ENCODE peak calls at places on chromosomes 11 and 22, in ten cellular contexts. U, W, G, K, Z, X, F, T, D and J are unnamed samples.

GRCh38 chr11:4546876-4547275 is 1.9 kb downstream of the OR52M1 start:
- ATAC-seq in U (no peak), W (no peak), G (no peak), K (no peak), Z (no peak), X (no peak), F (no peak), T (no peak), D (no peak), J (no peak)

GRCh38 chr11:64538501-64538951 is 52.5 kb upstream of the SLC22A12 start:
- ATAC-seq in U (no peak), W (no peak), G (peak), K (no peak), Z (no peak), X (no peak), F (no peak), T (no peak), D (no peak), J (no peak)

GRCh38 chr22:26658161-26658560 is 773 bp downstream of the MIAT start:
- ATAC-seq in U (no peak), W (peak), G (no peak), K (no peak), Z (no peak), X (peak), F (no peak), T (no peak), D (peak), J (peak)

GRCh38 chr11:34679681-34680080 is 58.8 kb downstream of the EHF start:
- ATAC-seq in U (no peak), W (no peak), G (peak), K (peak), Z (no peak), X (no peak), F (no peak), T (no peak), D (no peak), J (no peak)

GRCh38 chr22:50245214-50246072 is 620 bp upstream of the TUBGCP6 start:
- ATAC-seq in U (peak), W (peak), G (peak), K (peak), Z (peak), X (peak), F (peak), T (peak), D (peak), J (no peak)

GRCh38 chr11:123690490-123690889 is 36.1 kb upstream of the SCN3B start:
- ATAC-seq in U (no peak), W (no peak), G (no peak), K (no peak), Z (no peak), X (no peak), F (peak), T (no peak), D (no peak), J (peak)

GRCh38 chr11:102576350-102576749 is 45.8 kb upstream of the MMP7 start:
- ATAC-seq in U (no peak), W (no peak), G (no peak), K (no peak), Z (no peak), X (no peak), F (peak), T (no peak), D (no peak), J (no peak)

GRCh38 chr11:94558468-94558867 is 8.7 kb upstream of the PIWIL4 start:
- ATAC-seq in U (no peak), W (no peak), G (no peak), K (no peak), Z (no peak), X (no peak), F (no peak), T (no peak), D (no peak), J (no peak)

GRCh38 chr11:120208777-120209176 is 2.1 kb upstream of the OAF start:
- ATAC-seq in U (no peak), W (no peak), G (peak), K (no peak), Z (no peak), X (no peak), F (peak), T (no peak), D (no peak), J (no peak)

GRCh38 chr22:27105142-27106025 is 448.0 kb downstream of the MIAT start:
- ATAC-seq in U (no peak), W (no peak), G (peak), K (peak), Z (no peak), X (no peak), F (no peak), T (no peak), D (no peak), J (no peak)

GRCh38 chr11:36609383-36609782 is 11.3 kb upstream of the RAG2 start:
- ATAC-seq in U (no peak), W (no peak), G (no peak), K (no peak), Z (no peak), X (no peak), F (no peak), T (no peak), D (no peak), J (no peak)

GRCh38 chr11:12552677-12553076 is 121.5 kb upstream of the TEAD1 start:
- ATAC-seq in U (no peak), W (no peak), G (peak), K (peak), Z (no peak), X (no peak), F (no peak), T (no peak), D (no peak), J (no peak)

GRCh38 chr11:69013009-69013951 is at the start of gene MRGPRF:
- ATAC-seq in U (no peak), W (no peak), G (peak), K (peak), Z (no peak), X (no peak), F (no peak), T (no peak), D (no peak), J (no peak)

GRCh38 chr11:1672613-1673400 is 24.2 kb upstream of the KRTAP5-6 start:
- ATAC-seq in U (no peak), W (no peak), G (no peak), K (no peak), Z (no peak), X (no peak), F (no peak), T (no peak), D (no peak), J (no peak)

GRCh38 chr11:72848846-72849466 is 34.7 kb downstream of the ATG16L2 start:
- ATAC-seq in U (peak), W (peak), G (peak), K (no peak), Z (no peak), X (peak), F (peak), T (no peak), D (peak), J (peak)

GRCh38 chr22:47032091-47032943 is 269.9 kb downstream of the TBC1D22A start:
- ATAC-seq in U (no peak), W (no peak), G (peak), K (no peak), Z (no peak), X (no peak), F (no peak), T (no peak), D (no peak), J (no peak)

GRCh38 chr11:1936781-1937615 is 10.1 kb upstream of the MRPL23 start:
- ATAC-seq in U (no peak), W (no peak), G (no peak), K (no peak), Z (no peak), X (no peak), F (no peak), T (no peak), D (no peak), J (no peak)

GRCh38 chr11:44746894-44747293 is 20.1 kb downstream of the TSPAN18 start:
- ATAC-seq in U (no peak), W (no peak), G (no peak), K (no peak), Z (no peak), X (no peak), F (no peak), T (no peak), D (no peak), J (peak)